ENCODE peak calls at places on chromosomes 7 and 10, in seven cellular contexts. I, C, B, K, W, S and R are unnamed samples.

GRCh38 chr10:78763217-78763616 is 305.5 kb upstream of the ZMIZ1 start:
- DNase-seq in B (no peak), I (no peak), K (no peak), S (no peak), W (peak), C (no peak), R (no peak)

GRCh38 chr7:140719711-140720110 is 23.2 kb downstream of the NDUFB2 start:
- DNase-seq in C (no peak), W (no peak), I (no peak), S (no peak), B (peak), K (no peak), R (no peak)

GRCh38 chr10:43221419-43222293 is 45.2 kb downstream of the RASGEF1A start:
- DNase-seq in I (no peak), B (no peak), K (no peak), W (peak), C (no peak), S (peak), R (no peak)

GRCh38 chr7:5211730-5212482 is 21.9 kb downstream of the WIPI2 start:
- DNase-seq in B (no peak), C (no peak), I (no peak), W (no peak), K (no peak), S (no peak), R (no peak)

GRCh38 chr7:133789951-133790350 is 337.2 kb upstream of the LRGUK start:
- DNase-seq in W (no peak), C (no peak), S (no peak), B (peak), K (no peak), I (no peak), R (no peak)

GRCh38 chr10:128969551-128969950 is 497.5 kb upstream of the MGMT start:
- DNase-seq in K (no peak), B (no peak), W (no peak), C (no peak), S (no peak), I (no peak), R (no peak)

GRCh38 chr10:110190170-110190569 is 17.2 kb upstream of the MXI1 start:
- DNase-seq in B (no peak), S (no peak), I (no peak), K (no peak), W (no peak), C (no peak), R (peak)

GRCh38 chr10:15745748-15746147 is 26.0 kb upstream of the ITGA8 start:
- DNase-seq in C (no peak), K (no peak), W (no peak), B (peak), S (peak), I (peak), R (no peak)

GRCh38 chr10:52066383-52066782 is 247.7 kb upstream of the DKK1 start:
- DNase-seq in I (no peak), W (no peak), C (no peak), K (no peak), B (no peak), S (no peak), R (no peak)

GRCh38 chr10:119208553-119208940 is 1.2 kb downstream of the GRK5 start:
- DNase-seq in S (no peak), I (no peak), W (no peak), K (no peak), C (no peak), B (no peak), R (no peak)

GRCh38 chr10:76491216-76491615 is 1059.8 kb downstream of the LRMDA start:
- DNase-seq in W (no peak), I (no peak), K (no peak), S (no peak), C (no peak), B (no peak), R (no peak)

GRCh38 chr10:27865221-27865635 is 119.6 kb upstream of the MKX start:
- DNase-seq in W (no peak), S (no peak), C (no peak), I (no peak), B (peak), K (no peak), R (no peak)

GRCh38 chr10:102241037-102241443 is 272 bp downstream of the PITX3 start:
- DNase-seq in C (no peak), S (no peak), B (no peak), I (no peak), K (no peak), W (no peak), R (no peak)

GRCh38 chr10:102243304-102243703 is 2.0 kb upstream of the PITX3 start:
- DNase-seq in B (peak), I (no peak), C (no peak), S (no peak), W (no peak), K (no peak), R (no peak)

GRCh38 chr10:102240467-102241036 is 760 bp downstream of the PITX3 start:
- DNase-seq in K (no peak), C (no peak), B (no peak), W (no peak), S (no peak), I (no peak), R (no peak)

GRCh38 chr10:102242118-102242485 is 790 bp upstream of the PITX3 start:
- DNase-seq in K (no peak), W (no peak), S (no peak), C (no peak), I (no peak), B (no peak), R (no peak)

DNA sequence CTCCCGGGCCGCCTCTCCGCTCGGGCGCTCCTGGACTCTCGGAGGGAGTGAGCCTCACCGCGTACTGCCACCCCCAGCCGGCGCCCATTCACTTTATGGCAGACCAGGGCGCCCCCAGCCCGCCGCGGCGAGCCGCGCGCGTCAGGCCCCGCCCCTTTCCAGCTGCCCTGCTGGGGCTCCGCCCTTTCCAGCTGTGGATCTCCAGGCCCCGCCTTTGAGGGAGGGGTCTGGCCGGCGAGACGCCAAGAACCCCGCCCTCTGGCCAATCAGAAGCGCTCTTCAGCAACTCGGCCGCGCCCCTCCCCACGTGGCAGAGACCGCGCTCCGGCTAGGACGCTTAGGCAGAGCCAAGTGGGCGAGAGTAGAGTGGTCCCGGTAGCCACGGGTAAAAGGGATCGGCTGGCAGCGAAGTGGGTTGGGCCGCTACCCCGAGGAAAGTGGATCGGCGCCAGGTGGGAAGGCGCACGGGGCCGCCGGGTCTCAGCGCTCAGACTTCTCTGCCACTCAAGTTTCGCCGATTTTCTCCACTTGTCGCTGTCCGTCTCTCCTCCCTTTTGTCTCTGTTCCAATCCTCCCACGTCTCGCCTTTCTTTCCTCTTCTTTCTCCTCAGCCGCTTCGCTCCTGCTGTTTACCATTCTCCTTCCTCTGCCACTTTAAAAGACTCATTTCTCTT is at the start of gene PITX3:
- DNase-seq in B (peak), S (peak), C (peak), K (peak), W (peak), I (peak), R (peak)
- TF ChIP-seq CTCF in B (no peak), S (peak), C (no peak), K (no peak), W (no peak), I (no peak), R (peak)

GRCh38 chr7:100120518-100121085 is 1.2 kb downstream of the CNPY4 start:
- DNase-seq in C (no peak), W (no peak), I (no peak), K (no peak), B (no peak), S (no peak), R (no peak)
- H3K4me3 ChIP-seq in C (peak), W (peak), I (peak), K (peak), B (peak), S (peak), R (peak)

DNA sequence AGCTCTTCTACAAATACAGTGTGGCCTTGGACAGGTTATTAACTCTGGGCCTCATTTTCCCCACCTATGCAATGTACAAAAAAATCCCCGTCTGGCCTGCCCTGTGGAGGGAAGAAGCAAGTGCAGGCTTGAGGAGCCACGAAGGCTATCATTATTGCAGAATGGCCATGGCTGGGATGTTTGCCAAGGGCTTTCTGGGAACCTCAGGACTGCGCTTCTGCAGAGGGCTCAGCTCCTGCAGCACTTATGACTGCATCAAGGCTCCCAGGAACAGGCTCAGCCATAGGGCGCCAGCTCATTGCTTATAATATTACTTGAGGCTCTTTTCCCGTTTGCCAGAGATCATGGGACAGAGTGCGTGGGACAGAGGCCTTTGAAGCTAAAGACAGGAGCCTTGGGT is 20.5 kb upstream of the C10orf105 start:
- DNase-seq in C (no peak), I (peak), B (peak), K (peak), W (no peak), S (no peak), R (no peak)
- TF ChIP-seq CTCF in C (no peak), I (no peak), B (no peak), K (no peak), W (no peak), S (no peak), R (no peak)

GRCh38 chr10:49741108-49741995 is 20.8 kb downstream of the OGDHL start:
- DNase-seq in K (no peak), C (no peak), W (no peak), S (no peak), I (no peak), B (no peak), R (no peak)

GRCh38 chr10:49738616-49739360 is 23.3 kb downstream of the OGDHL start:
- DNase-seq in S (no peak), C (no peak), K (no peak), B (no peak), I (no peak), W (peak), R (peak)

GRCh38 chr10:49740346-49741107 is 21.6 kb downstream of the OGDHL start:
- DNase-seq in B (no peak), W (no peak), C (no peak), I (no peak), K (no peak), S (no peak), R (no peak)

GRCh38 chr10:49737474-49738201 is 24.5 kb downstream of the OGDHL start:
- DNase-seq in W (peak), C (no peak), K (no peak), I (no peak), S (no peak), B (no peak), R (peak)

DNA sequence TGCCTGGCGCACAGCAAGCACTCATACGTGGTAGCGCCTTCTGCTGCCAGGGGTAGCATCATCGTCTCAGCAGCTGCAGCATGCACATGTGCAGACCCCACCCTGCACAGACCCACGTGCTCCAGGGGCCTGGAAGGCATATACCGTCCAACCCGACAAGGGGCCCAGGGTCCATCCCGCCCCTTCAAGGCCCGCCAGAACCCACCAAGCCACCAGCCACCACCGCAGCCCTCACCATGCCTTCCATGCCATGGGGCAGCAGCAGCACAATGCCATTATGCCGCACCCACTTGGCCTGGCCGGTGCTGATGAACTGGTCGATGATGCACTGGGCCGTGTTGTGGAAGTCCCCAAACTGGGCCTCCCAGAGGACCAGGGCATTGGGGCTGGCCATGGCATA is 22.7 kb downstream of the OGDHL start:
- DNase-seq in S (no peak), I (no peak), B (no peak), W (peak), K (no peak), C (no peak), R (no peak)
- H3K4me3 ChIP-seq in S (no peak), I (no peak), B (no peak), W (no peak), K (no peak), C (no peak), R (no peak)

DNA sequence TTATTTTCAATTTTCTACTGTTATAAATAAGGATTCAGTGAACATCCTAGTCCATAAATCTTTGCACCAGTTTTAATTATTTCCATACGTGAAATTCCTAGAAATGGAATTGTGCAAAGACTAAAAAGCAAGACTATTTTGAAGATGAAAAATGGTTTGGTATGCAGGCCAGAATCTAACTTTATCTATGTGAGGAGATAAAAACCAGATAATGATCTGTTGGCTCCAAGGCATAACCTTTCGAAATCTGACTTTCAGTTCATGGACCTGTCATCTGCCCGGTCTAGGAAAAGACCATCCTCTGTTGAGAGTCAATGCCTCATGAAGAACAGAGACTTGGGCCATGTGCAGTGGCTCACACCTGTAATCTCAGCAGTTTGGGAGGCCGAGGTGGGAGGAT is 633.3 kb upstream of the NRP1 start:
- DNase-seq in W (no peak), S (no peak), B (no peak), I (no peak), C (no peak), K (no peak), R (no peak)
- TF ChIP-seq CTCF in W (no peak), S (no peak), B (no peak), I (no peak), C (no peak), K (no peak), R (no peak)

DNA sequence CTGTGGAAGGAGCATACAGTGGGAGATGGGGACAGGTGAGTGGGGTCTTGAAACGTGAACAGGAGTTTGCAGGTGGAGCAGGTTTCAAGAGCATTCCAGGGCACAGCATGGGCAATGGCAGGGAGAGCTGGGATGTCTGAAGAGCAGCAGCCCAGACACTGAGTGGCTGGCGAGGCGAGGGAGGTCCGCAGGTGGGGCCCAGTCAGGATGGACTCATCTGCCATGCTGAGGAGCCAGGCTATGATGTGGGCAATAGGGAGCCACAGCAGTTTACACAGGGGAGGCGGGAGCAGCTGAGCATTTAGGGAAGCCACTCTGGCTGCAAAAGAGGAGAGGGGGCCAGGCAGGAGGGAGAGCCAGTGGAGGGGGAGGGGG is 138.7 kb downstream of the FAM53B start:
- DNase-seq in I (no peak), S (no peak), W (no peak), K (no peak), C (no peak), B (no peak), R (no peak)
- H3K4me3 ChIP-seq in I (no peak), S (no peak), W (no peak), K (no peak), C (no peak), B (no peak), R (no peak)

GRCh38 chr7:66204822-66205735 is at the start of gene TPST1:
- DNase-seq in W (peak), S (peak), C (peak), K (peak), B (peak), I (peak), R (peak)
- TF ChIP-seq CTCF in W (peak), S (peak), C (peak), K (peak), B (peak), I (peak), R (peak)

DNA sequence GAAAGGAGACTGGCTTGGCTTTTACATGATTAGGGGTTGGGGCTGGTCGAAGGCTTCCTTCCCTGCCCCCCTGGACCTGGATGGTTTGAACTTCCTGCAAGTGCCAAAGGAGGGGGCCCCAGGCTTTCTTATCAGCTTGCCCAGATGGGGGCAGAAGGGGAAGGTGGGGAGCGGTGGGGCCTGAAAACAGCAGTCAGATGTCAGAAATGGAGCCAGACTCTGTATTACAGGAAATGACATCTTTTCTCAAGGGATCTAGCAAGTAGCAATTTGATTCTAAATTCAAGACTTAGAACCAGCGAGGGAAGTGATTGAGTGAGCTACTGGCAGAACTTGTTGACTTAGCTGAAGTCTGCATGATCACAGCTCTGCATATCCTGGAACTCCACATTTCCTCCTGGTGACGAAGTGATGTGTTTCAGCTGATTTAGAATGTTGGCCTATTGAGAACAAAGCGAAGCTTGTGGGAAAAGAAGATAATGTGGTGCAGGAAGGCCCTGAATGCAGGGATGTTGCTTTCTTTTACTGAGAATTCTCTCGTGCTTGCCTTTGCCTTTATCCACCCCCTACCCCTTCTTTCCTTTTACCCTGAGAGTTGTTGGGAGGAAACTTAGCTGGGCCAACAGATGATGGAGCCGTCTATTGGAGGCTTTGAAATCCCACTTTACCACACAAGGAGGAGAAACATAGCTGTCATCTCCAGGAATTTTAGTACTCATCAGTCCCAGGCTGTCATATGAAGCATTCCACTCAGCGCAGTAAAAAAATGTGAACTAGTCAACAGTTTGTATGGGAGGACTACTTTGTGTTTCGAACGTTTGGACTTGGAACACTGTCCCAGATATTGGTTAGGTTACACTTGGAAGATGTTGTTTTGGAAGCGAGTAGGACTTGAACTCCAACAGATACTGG is 43.2 kb downstream of the CCNY start:
- DNase-seq in C (no peak), W (no peak), I (peak), K (peak), S (peak), B (peak), R (no peak)
- H3K4me3 ChIP-seq in C (no peak), W (no peak), I (no peak), K (no peak), S (peak), B (no peak), R (no peak)

DNA sequence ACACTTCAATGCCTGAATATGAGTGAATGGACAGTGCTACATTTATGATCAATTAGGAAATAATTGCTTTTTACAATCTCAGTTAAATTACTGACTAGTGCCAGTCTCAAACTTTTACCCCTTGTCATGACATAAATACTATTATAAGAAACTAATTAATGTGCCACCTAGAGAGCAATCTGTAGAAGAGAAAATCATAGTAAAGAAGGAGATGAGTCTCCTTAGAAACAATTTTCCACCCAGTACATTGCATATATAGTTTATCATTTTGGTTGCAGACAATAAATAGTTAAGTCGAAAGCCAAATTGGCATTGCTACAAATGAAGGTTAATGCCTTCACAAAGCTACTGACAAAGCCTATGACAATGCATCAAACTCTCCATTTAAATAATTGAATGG is 68.6 kb downstream of the SLC13A1 start:
- DNase-seq in C (no peak), I (no peak), S (no peak), B (no peak), K (no peak), W (no peak), R (no peak)
- TF ChIP-seq CTCF in C (no peak), I (peak), S (no peak), B (no peak), K (no peak), W (no peak), R (no peak)

GRCh38 chr10:132044803-132045202 is 20.9 kb upstream of the JAKMIP3 start:
- DNase-seq in C (no peak), W (no peak), S (no peak), I (no peak), B (no peak), K (no peak), R (no peak)
- H3K4me3 ChIP-seq in C (no peak), W (no peak), S (no peak), I (no peak), B (no peak), K (no peak), R (no peak)